ENCODE peak calls at places on chromosome 1, in four cellular contexts. V, L, R and Y are unnamed samples.

GRCh38 chr1:227886993-227887696 is 60.6 kb downstream of the WNT9A start:
- DNase-seq in L (no peak), R (peak), V (no peak), Y (no peak)

GRCh38 chr1:71882241-71883036 is 399.9 kb downstream of the NEGR1 start:
- DNase-seq in R (no peak), V (no peak), L (no peak), Y (no peak)

GRCh38 chr1:234486858-234487830 is 8.2 kb upstream of the TARBP1 start:
- DNase-seq in L (no peak), R (peak), V (peak), Y (no peak)

GRCh38 chr1:50699795-50700194 is 260.3 kb downstream of the FAF1 start:
- DNase-seq in L (no peak), R (no peak), V (no peak), Y (no peak)

GRCh38 chr1:211386931-211387330 is 60.3 kb downstream of the TRAF5 start:
- DNase-seq in R (no peak), V (no peak), L (no peak), Y (no peak)

GRCh38 chr1:172837816-172838680 is 179.1 kb downstream of the FASLG start:
- DNase-seq in L (no peak), V (no peak), R (no peak), Y (no peak)

GRCh38 chr1:205630651-205631009 is 1.2 kb downstream of the ELK4 start:
- DNase-seq in R (peak), V (no peak), L (no peak), Y (no peak)

GRCh38 chr1:166221316-166221715 is 54.5 kb upstream of the FAM78B start:
- DNase-seq in R (no peak), V (no peak), L (no peak), Y (no peak)

GRCh38 chr1:182259229-182259872 is 132.2 kb downstream of the GLUL start:
- DNase-seq in R (no peak), L (peak), V (no peak), Y (peak)

GRCh38 chr1:46673749-46674182 is 2.1 kb downstream of the TEX38 start:
- DNase-seq in L (peak), R (no peak), V (no peak), Y (no peak)

GRCh38 chr1:114716304-114717158 is at the start of gene NRAS:
- DNase-seq in R (peak), V (peak), L (peak), Y (peak)

GRCh38 chr1:43577647-43578542 is 47.2 kb downstream of the PTPRF start:
- DNase-seq in V (no peak), L (no peak), R (peak), Y (no peak)

GRCh38 chr1:221667504-221667903 is 74.4 kb downstream of the DUSP10 start:
- DNase-seq in R (no peak), V (no peak), L (no peak), Y (peak)

GRCh38 chr1:42431514-42431913 is 24.3 kb downstream of the ZMYND12 start:
- DNase-seq in L (no peak), V (peak), R (no peak), Y (no peak)

GRCh38 chr1:154404984-154405761 is at the start of gene IL6R:
- DNase-seq in L (peak), R (peak), V (peak), Y (no peak)

GRCh38 chr1:82813351-82813750 is 1012.6 kb downstream of the ADGRL2 start:
- DNase-seq in R (no peak), L (no peak), V (no peak), Y (no peak)

GRCh38 chr1:71593523-71593922 is 512.7 kb upstream of the ZRANB2 start:
- DNase-seq in R (no peak), L (no peak), V (no peak), Y (no peak)

GRCh38 chr1:66764994-66765578 is 12.8 kb downstream of the DYNLT5 start:
- DNase-seq in L (peak), R (peak), V (peak), Y (no peak)

GRCh38 chr1:228721407-228721806 is 13.9 kb upstream of the RHOU start:
- DNase-seq in V (no peak), L (no peak), R (no peak), Y (no peak)

GRCh38 chr1:51963592-51964308 is 26.8 kb downstream of the RAB3B start:
- DNase-seq in R (no peak), L (no peak), V (no peak), Y (no peak)

GRCh38 chr1:25799758-25800537 is at the start of gene SELENON:
- DNase-seq in L (peak), V (peak), R (peak), Y (no peak)

GRCh38 chr1:9929431-9930385 is 13.5 kb downstream of the LZIC start:
- DNase-seq in R (no peak), L (peak), V (peak), Y (no peak)

GRCh38 chr1:49541096-49541752 is 482.5 kb downstream of the AGBL4 start:
- DNase-seq in R (no peak), L (no peak), V (no peak), Y (no peak)

GRCh38 chr1:18907021-18907913 is 4.9 kb upstream of the ALDH4A1 start:
- DNase-seq in R (peak), L (peak), V (peak), Y (no peak)

GRCh38 chr1:7218210-7218832 is 433.1 kb downstream of the CAMTA1 start:
- DNase-seq in V (peak), L (peak), R (peak), Y (no peak)

GRCh38 chr1:39882152-39882551 is 1.2 kb downstream of the TRIT1 start:
- DNase-seq in R (no peak), V (no peak), L (no peak), Y (no peak)

GRCh38 chr1:87999852-88000251 is 671.2 kb downstream of the LMO4 start:
- DNase-seq in L (no peak), R (no peak), V (no peak), Y (no peak)

DNA sequence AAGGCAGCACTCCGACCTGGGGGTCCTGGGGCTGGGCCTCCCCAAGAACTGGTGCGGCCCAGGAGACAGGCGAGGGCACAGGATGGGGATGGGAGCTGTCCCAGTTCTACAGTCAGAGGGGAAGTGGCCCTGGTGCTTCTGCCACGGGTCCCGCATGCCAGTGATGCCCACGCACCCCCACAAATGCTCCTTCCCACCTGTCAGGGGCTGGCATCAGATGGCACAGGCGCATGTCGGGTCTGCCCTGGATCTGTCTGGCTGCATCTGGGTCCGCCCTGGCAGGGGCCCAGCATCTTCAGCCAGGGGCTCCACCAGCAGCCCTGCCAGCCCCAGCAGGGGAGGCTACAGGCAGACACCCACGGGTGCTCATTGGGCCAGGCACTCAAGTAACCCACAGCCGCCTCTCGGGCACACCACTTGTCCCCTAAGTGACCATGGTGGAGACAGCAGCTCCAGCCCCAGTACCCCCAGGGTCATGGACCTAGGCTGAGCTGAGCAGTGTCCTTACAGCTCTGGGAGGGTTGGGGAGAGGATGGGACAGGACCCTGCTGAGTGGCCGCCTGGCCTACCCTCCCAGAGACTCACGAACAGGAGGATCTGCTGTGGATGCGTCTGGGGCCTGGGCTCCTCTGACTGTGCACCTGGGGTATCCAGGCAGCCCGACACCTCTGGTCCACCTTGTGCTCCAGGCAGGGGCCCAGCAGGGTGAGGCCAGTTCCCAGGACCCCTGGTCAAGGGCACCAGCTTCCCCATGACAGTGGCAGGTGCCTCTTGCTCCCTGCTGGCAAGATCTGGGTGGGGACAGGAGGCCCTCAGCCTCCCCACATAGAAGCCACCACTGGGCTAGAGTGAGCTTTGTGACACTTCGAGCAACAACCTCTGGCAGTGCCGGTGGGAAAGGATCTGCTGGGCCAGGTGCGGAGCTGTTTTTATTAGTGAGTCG is 5.4 kb downstream of the SMIM1 start:
- DNase-seq in V (no peak), L (no peak), R (no peak), Y (no peak)
- TF ChIP-seq MXI1 in V (no peak), L (no peak), R (no peak), Y (no peak)

DNA sequence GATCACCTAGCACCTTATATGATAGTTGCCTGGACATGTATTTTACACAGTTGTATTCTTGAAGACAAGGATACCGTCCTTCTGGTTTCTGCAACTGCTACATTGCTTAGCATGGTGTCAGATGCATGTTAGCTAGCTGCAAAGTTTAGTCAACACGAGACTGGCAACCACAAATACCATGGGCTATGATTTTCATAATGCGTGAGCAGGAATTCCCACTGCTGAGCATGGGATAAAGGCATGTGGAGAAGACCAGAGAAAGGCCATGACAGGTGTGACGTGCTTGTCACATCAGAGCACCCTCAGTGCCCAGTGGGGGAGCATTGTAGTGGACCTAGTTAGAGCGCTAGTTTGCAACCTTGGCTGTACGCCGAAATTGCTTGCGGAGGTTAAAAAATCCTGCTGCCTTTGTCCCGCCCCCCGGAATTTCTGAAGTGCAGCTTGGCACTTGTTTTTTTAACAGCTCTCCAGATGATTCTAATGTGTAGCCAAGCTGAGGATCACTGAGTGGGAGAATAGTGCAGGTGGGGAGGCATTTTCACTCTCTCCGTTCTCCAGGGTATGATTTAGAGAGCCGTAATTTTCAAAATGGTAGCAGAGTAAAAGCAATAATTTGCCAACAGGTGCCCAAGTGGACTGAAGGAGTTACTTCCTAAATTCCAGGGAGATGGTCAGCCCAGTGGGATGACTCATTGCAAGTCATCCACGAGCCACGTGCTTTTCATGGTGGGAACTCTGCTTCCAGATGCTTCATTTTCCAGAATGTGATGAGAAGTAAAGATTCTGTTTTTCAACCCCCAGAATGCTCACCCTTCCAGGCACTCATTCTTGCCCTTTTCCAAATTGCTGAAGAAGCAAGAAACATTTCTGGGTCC is 81.0 kb downstream of the CNIH3 start:
- DNase-seq in L (no peak), V (no peak), R (no peak), Y (no peak)
- TF ChIP-seq ZBTB33 in L (no peak), V (no peak), R (no peak), Y (no peak)

DNA sequence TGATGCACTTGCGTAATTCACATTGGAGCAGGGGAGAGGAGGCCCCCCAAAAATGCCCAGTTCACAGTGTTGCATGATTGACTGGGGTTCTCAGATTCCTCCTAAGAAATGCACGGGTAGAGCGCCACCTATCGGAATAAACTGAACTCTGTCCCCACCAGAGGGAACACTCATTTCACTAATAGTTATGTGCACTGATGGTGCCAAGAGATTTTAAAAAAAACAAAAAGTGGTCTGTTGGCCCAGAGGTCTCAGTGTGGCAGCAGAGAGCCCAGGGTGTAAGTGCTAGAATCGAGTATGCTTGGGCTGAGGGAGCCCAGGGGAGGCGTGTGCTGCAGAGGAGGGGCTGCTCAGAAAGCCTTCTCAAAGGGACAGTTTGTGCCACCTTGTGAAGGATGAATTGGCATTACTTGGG is 6.9 kb downstream of the PINK1 start:
- DNase-seq in R (peak), L (peak), V (peak), Y (peak)
- TF ChIP-seq MXI1 in R (no peak), L (no peak), V (no peak), Y (no peak)

DNA sequence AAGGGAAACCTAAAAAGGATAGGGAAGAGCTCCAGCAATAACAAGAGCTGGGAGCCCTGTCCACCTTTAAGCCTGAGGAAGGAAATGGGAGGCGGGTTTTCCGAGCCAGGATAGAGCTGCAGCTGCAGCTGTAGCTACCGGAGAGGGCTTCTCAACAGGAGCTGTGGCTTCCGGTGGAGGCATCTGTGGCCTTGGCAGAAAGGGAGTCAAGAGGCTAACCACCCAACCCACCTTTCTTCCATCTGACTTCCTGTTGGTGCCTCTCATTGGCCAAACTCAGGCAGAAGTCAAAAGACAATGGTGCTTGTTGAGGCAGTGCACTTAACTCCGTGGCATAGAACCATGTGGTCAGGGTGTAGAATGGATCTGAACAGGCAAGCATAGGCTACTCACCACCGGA is 313.1 kb upstream of the DAB1 start:
- DNase-seq in L (no peak), V (no peak), R (no peak), Y (no peak)
- TF ChIP-seq ZBTB33 in L (no peak), V (no peak), R (no peak), Y (no peak)

DNA sequence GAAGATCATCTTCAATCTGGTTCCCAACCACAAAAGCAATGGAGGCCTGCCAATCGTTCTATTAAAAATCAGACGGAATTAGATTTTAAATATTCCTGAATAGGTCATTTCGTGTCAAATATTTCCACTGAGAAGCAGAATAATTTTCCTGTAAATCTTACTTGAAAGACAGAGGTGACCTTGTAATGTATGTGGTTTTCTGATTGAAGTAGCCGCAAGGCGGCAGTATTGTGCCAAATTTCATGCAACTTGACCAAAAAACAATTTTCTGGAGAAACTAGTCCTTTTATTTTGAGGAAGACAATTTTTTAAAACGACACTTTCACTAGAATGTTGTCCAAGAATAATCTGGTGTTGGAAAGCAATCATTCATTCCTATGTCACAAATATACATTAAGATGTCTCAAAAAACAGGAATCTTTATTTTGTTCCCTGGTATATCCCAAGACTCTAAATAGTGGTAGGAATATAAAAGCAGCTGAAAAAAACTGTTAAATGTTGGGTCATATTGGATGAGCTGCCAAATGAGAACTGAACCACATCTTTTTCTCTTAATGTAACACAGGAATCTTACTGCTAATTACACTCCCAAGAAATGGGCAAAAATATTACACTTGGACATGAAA is 33.6 kb downstream of the SPAG17 start:
- DNase-seq in L (peak), V (peak), R (peak), Y (peak)
- TF ChIP-seq MXI1 in L (no peak), V (no peak), R (no peak), Y (no peak)

GRCh38 chr1:233183226-233184020 is 112.1 kb downstream of the PCNX2 start:
- DNase-seq in R (no peak), L (no peak), V (no peak), Y (no peak)
- TF ChIP-seq ZBTB33 in R (no peak), L (no peak), V (no peak), Y (no peak)

GRCh38 chr1:95084317-95085176 is 11.8 kb upstream of the ALG14 start:
- DNase-seq in L (peak), R (peak), V (peak), Y (no peak)
- TF ChIP-seq MXI1 in L (no peak), R (no peak), V (no peak), Y (no peak)